ENCODE peak calls at places on chromosomes 4 and X, in four cellular contexts. D is stimulated activated CD8-positive, alpha-beta memory T cell treated with anti-CD3 and anti-CD28 coated beads, Interleukin-4, amount 100 ng/mL, for 4 hours; Y is nucleus accumbens; P is HCT116. I is an unnamed sample.

GRCh38 chr4:109216085-109216696 is 86.3 kb downstream of the COL25A1 start:
- DNase-seq in P (no peak), D (no peak), Y (no peak), I (no peak)

GRCh38 chr4:48578132-48578964 is 88.3 kb downstream of the ZAR1 start:
- DNase-seq in D (no peak), Y (peak), P (peak), I (peak)

GRCh38 chrX:40172169-40172979 is 74.6 kb upstream of the BCOR start:
- DNase-seq in D (no peak), Y (no peak), P (no peak), I (peak)

GRCh38 chr4:155442267-155443105 is 65.7 kb upstream of the MAP9 start:
- DNase-seq in D (peak), P (peak), Y (peak), I (peak)

GRCh38 chr4:6338175-6338950 is 68.7 kb downstream of the WFS1 start:
- DNase-seq in Y (no peak), P (no peak), D (no peak), I (no peak)

GRCh38 chrX:47513697-47514085 is 30.7 kb upstream of the ZNF41 start:
- DNase-seq in Y (no peak), P (no peak), D (no peak), I (no peak)

GRCh38 chr4:136562842-136563241 is 969.5 kb downstream of the PCDH18 start:
- DNase-seq in P (no peak), Y (no peak), D (no peak), I (no peak)

GRCh38 chr4:95106408-95106928 is 348.7 kb downstream of the BMPR1B start:
- DNase-seq in D (no peak), P (peak), Y (no peak), I (no peak)

GRCh38 chr4:137819964-137820383 is 287.7 kb upstream of the PCDH18 start:
- DNase-seq in P (peak), D (no peak), Y (no peak), I (no peak)

GRCh38 chr4:109691411-109691920 is 11.8 kb downstream of the CASP6 start:
- DNase-seq in Y (no peak), P (no peak), D (no peak), I (no peak)

GRCh38 chr4:181293014-181293413 is 950.2 kb upstream of the TENM3 start:
- DNase-seq in Y (no peak), D (no peak), P (no peak), I (no peak)

GRCh38 chr4:110106946-110107325 is 91.5 kb downstream of the ELOVL6 start:
- DNase-seq in D (no peak), Y (no peak), P (no peak), I (no peak)

GRCh38 chr4:146334862-146335449 is 120.6 kb downstream of the REELD1 start:
- DNase-seq in Y (no peak), D (no peak), P (no peak), I (no peak)

GRCh38 chrX:40147399-40148188 is 49.8 kb upstream of the BCOR start:
- DNase-seq in P (no peak), D (no peak), Y (no peak), I (no peak)

GRCh38 chr4:106315476-106315967 is 487 bp downstream of the TBCK start:
- DNase-seq in P (no peak), Y (peak), D (peak), I (no peak)

GRCh38 chr4:2320746-2321145 is 58.8 kb upstream of the MXD4 start:
- DNase-seq in P (no peak), Y (no peak), D (no peak), I (no peak)

GRCh38 chrX:39950035-39950688 is 147.6 kb downstream of the BCOR start:
- DNase-seq in D (no peak), Y (no peak), P (no peak), I (no peak)

GRCh38 chr4:113212613-113213012 is 163.2 kb downstream of the ANK2 start:
- DNase-seq in Y (no peak), P (no peak), D (no peak), I (no peak)

GRCh38 chrX:1249101-1249887 is 19.3 kb upstream of the CSF2RA start:
- DNase-seq in D (no peak), P (no peak), Y (no peak), I (peak)

GRCh38 chrX:123860506-123860840 is 620 bp downstream of the XIAP start:
- DNase-seq in Y (no peak), P (no peak), D (no peak), I (no peak)

GRCh38 chr4:99847362-99847976 is 30.8 kb downstream of the DAPP1 start:
- DNase-seq in P (no peak), Y (no peak), D (no peak), I (no peak)

GRCh38 chrX:86002076-86002896 is 45.1 kb downstream of the CHM start:
- DNase-seq in Y (no peak), D (no peak), P (peak), I (no peak)

GRCh38 chrX:125782184-125782583 is 383.9 kb downstream of the DCAF12L2 start:
- DNase-seq in D (no peak), Y (no peak), P (no peak), I (no peak)

GRCh38 chr4:155978810-155979209 is 25.1 kb upstream of the CTSO start:
- DNase-seq in Y (no peak), D (no peak), P (no peak), I (no peak)

GRCh38 chr4:105182211-105182610 is 35.5 kb downstream of the TET2 start:
- DNase-seq in P (no peak), D (no peak), Y (no peak), I (no peak)

GRCh38 chr4:6764976-6765620 is 17.4 kb upstream of the KIAA0232 start:
- DNase-seq in Y (no peak), P (no peak), D (no peak), I (no peak)

GRCh38 chr4:138062929-138063328 is 179.2 kb downstream of the SLC7A11 start:
- DNase-seq in P (no peak), Y (no peak), D (no peak), I (no peak)

I was measured in head of caudate nucleus.